ENCODE peak calls at places on chromosomes 1 and 21, in ten cellular contexts. One of them, this sample, is unnamed.

GRCh38 chr1:220005489-220005888 is 40.8 kb downstream of the EPRS1 start:
- DNase-seq in RCC 7860: no peak
- DNase-seq in DND-41: no peak
- DNase-seq in COLO829: no peak
- DNase-seq in naive thymus-derived CD4-positive, alpha-beta T cell: no peak
- DNase-seq in K562: no peak
- DNase-seq in SW480: no peak
- DNase-seq in LNCaP clone FGC: no peak
- DNase-seq in amniotic stem cell: no peak
- DNase-seq in AG09319: no peak
- DNase-seq in this sample: no peak

GRCh38 chr1:22555386-22555656 is 8.0 kb upstream of the EPHA8 start:
- DNase-seq in DND-41: no peak
- DNase-seq in LNCaP clone FGC: no peak
- DNase-seq in naive thymus-derived CD4-positive, alpha-beta T cell: no peak
- DNase-seq in SW480: no peak
- DNase-seq in AG09319: no peak
- DNase-seq in RCC 7860: no peak
- DNase-seq in amniotic stem cell: no peak
- DNase-seq in K562: no peak
- DNase-seq in COLO829: no peak
- DNase-seq in this sample: no peak

GRCh38 chr1:19384113-19384512 is 72.0 kb downstream of the SLC66A1 start:
- DNase-seq in LNCaP clone FGC: no peak
- DNase-seq in amniotic stem cell: no peak
- DNase-seq in SW480: no peak
- DNase-seq in COLO829: no peak
- DNase-seq in RCC 7860: peak; percentile 56
- DNase-seq in DND-41: no peak
- DNase-seq in K562: peak; percentile 55
- DNase-seq in AG09319: no peak
- DNase-seq in naive thymus-derived CD4-positive, alpha-beta T cell: no peak
- DNase-seq in this sample: no peak

GRCh38 chr1:53625049-53625448 is 113.9 kb downstream of the GLIS1 start:
- DNase-seq in naive thymus-derived CD4-positive, alpha-beta T cell: no peak
- DNase-seq in SW480: no peak
- DNase-seq in RCC 7860: no peak
- DNase-seq in COLO829: no peak
- DNase-seq in AG09319: peak; percentile 24
- DNase-seq in LNCaP clone FGC: no peak
- DNase-seq in amniotic stem cell: no peak
- DNase-seq in DND-41: no peak
- DNase-seq in K562: no peak
- DNase-seq in this sample: peak; percentile 47

GRCh38 chr1:29466258-29466657 is 229.9 kb downstream of the PTPRU start:
- DNase-seq in LNCaP clone FGC: no peak
- DNase-seq in K562: no peak
- DNase-seq in AG09319: no peak
- DNase-seq in COLO829: no peak
- DNase-seq in SW480: no peak
- DNase-seq in amniotic stem cell: no peak
- DNase-seq in naive thymus-derived CD4-positive, alpha-beta T cell: no peak
- DNase-seq in DND-41: no peak
- DNase-seq in RCC 7860: no peak
- DNase-seq in this sample: no peak

GRCh38 chr1:17293681-17294415 is 14.1 kb upstream of the PADI4 start:
- DNase-seq in AG09319: no peak
- DNase-seq in amniotic stem cell: no peak
- DNase-seq in K562: no peak
- DNase-seq in SW480: no peak
- DNase-seq in LNCaP clone FGC: no peak
- DNase-seq in DND-41: no peak
- DNase-seq in naive thymus-derived CD4-positive, alpha-beta T cell: no peak
- DNase-seq in RCC 7860: no peak
- DNase-seq in COLO829: peak; percentile 79
- DNase-seq in this sample: no peak

GRCh38 chr1:55275976-55276375 is 60.8 kb upstream of the USP24 start:
- DNase-seq in SW480: no peak
- DNase-seq in K562: peak; percentile 69
- DNase-seq in naive thymus-derived CD4-positive, alpha-beta T cell: no peak
- DNase-seq in amniotic stem cell: no peak
- DNase-seq in AG09319: no peak
- DNase-seq in DND-41: no peak
- DNase-seq in COLO829: no peak
- DNase-seq in RCC 7860: no peak
- DNase-seq in LNCaP clone FGC: no peak
- DNase-seq in this sample: no peak

GRCh38 chr1:168939947-168940223 is 166.6 kb upstream of the ATP1B1 start:
- DNase-seq in SW480: no peak
- DNase-seq in COLO829: no peak
- DNase-seq in naive thymus-derived CD4-positive, alpha-beta T cell: no peak
- DNase-seq in K562: no peak
- DNase-seq in DND-41: no peak
- DNase-seq in AG09319: no peak
- DNase-seq in LNCaP clone FGC: no peak
- DNase-seq in amniotic stem cell: no peak
- DNase-seq in RCC 7860: no peak
- DNase-seq in this sample: no peak

GRCh38 chr1:101438359-101438758 is 201.5 kb downstream of the S1PR1 start:
- DNase-seq in K562: no peak
- DNase-seq in amniotic stem cell: no peak
- DNase-seq in COLO829: no peak
- DNase-seq in LNCaP clone FGC: no peak
- DNase-seq in DND-41: peak; percentile 39
- DNase-seq in AG09319: no peak
- DNase-seq in RCC 7860: no peak
- DNase-seq in SW480: peak; percentile 9
- DNase-seq in naive thymus-derived CD4-positive, alpha-beta T cell: no peak
- DNase-seq in this sample: no peak

GRCh38 chr1:1421147-1421906 is at the start of gene ANKRD65:
- DNase-seq in AG09319: no peak
- DNase-seq in naive thymus-derived CD4-positive, alpha-beta T cell: no peak
- DNase-seq in DND-41: no peak
- DNase-seq in LNCaP clone FGC: no peak
- DNase-seq in COLO829: no peak
- DNase-seq in SW480: no peak
- DNase-seq in RCC 7860: no peak
- DNase-seq in K562: no peak
- DNase-seq in amniotic stem cell: no peak
- DNase-seq in this sample: no peak

GRCh38 chr1:163401211-163401610 is 79.5 kb downstream of the NUF2 start:
- DNase-seq in naive thymus-derived CD4-positive, alpha-beta T cell: no peak
- DNase-seq in SW480: peak; percentile 54
- DNase-seq in K562: no peak
- DNase-seq in LNCaP clone FGC: no peak
- DNase-seq in RCC 7860: no peak
- DNase-seq in DND-41: no peak
- DNase-seq in amniotic stem cell: no peak
- DNase-seq in COLO829: no peak
- DNase-seq in AG09319: no peak
- DNase-seq in this sample: no peak

GRCh38 chr1:30083800-30084464 is 639.5 kb downstream of the MATN1 start:
- DNase-seq in SW480: peak; percentile 33
- DNase-seq in K562: no peak
- DNase-seq in LNCaP clone FGC: no peak
- DNase-seq in COLO829: peak; percentile 60
- DNase-seq in amniotic stem cell: peak; percentile 31
- DNase-seq in DND-41: no peak
- DNase-seq in AG09319: no peak
- DNase-seq in naive thymus-derived CD4-positive, alpha-beta T cell: no peak
- DNase-seq in RCC 7860: peak; percentile 72
- DNase-seq in this sample: peak; percentile 21

GRCh38 chr1:234907585-234908457 is 220.8 kb downstream of the TOMM20 start:
- DNase-seq in LNCaP clone FGC: no peak
- DNase-seq in AG09319: peak; percentile 92
- DNase-seq in RCC 7860: peak; percentile 59
- DNase-seq in naive thymus-derived CD4-positive, alpha-beta T cell: no peak
- DNase-seq in amniotic stem cell: no peak
- DNase-seq in K562: no peak
- DNase-seq in COLO829: no peak
- DNase-seq in DND-41: no peak
- DNase-seq in SW480: no peak
- DNase-seq in this sample: peak; percentile 86

GRCh38 chr1:200493344-200493743 is 83.5 kb upstream of the ZNF281 start:
- DNase-seq in DND-41: no peak
- DNase-seq in amniotic stem cell: no peak
- DNase-seq in RCC 7860: peak; percentile 75
- DNase-seq in naive thymus-derived CD4-positive, alpha-beta T cell: no peak
- DNase-seq in LNCaP clone FGC: no peak
- DNase-seq in COLO829: no peak
- DNase-seq in SW480: no peak
- DNase-seq in AG09319: no peak
- DNase-seq in K562: no peak
- DNase-seq in this sample: no peak

GRCh38 chr21:15309721-15310120 is 244.9 kb upstream of the NRIP1 start:
- DNase-seq in amniotic stem cell: no peak
- DNase-seq in LNCaP clone FGC: no peak
- DNase-seq in DND-41: no peak
- DNase-seq in COLO829: no peak
- DNase-seq in AG09319: no peak
- DNase-seq in K562: no peak
- DNase-seq in RCC 7860: no peak
- DNase-seq in naive thymus-derived CD4-positive, alpha-beta T cell: no peak
- DNase-seq in SW480: no peak
- DNase-seq in this sample: no peak

GRCh38 chr1:34320081-34320480 is 143.4 kb downstream of the C1orf94 start:
- DNase-seq in LNCaP clone FGC: no peak
- DNase-seq in DND-41: no peak
- DNase-seq in AG09319: no peak
- DNase-seq in RCC 7860: no peak
- DNase-seq in K562: no peak
- DNase-seq in SW480: no peak
- DNase-seq in naive thymus-derived CD4-positive, alpha-beta T cell: no peak
- DNase-seq in COLO829: no peak
- DNase-seq in amniotic stem cell: no peak
- DNase-seq in this sample: no peak

GRCh38 chr1:103170608-103171007 is 62.3 kb upstream of the COL11A1 start:
- DNase-seq in DND-41: no peak
- DNase-seq in SW480: no peak
- DNase-seq in LNCaP clone FGC: no peak
- DNase-seq in AG09319: no peak
- DNase-seq in RCC 7860: no peak
- DNase-seq in COLO829: no peak
- DNase-seq in amniotic stem cell: no peak
- DNase-seq in naive thymus-derived CD4-positive, alpha-beta T cell: no peak
- DNase-seq in K562: no peak
- DNase-seq in this sample: peak; percentile 32

GRCh38 chr1:241579434-241579833 is 47.3 kb downstream of the KMO start:
- DNase-seq in SW480: no peak
- DNase-seq in amniotic stem cell: no peak
- DNase-seq in naive thymus-derived CD4-positive, alpha-beta T cell: no peak
- DNase-seq in K562: no peak
- DNase-seq in DND-41: no peak
- DNase-seq in LNCaP clone FGC: no peak
- DNase-seq in AG09319: no peak
- DNase-seq in RCC 7860: no peak
- DNase-seq in COLO829: no peak
- DNase-seq in this sample: no peak

GRCh38 chr1:224676613-224677012 is 60.5 kb downstream of the CNIH3 start:
- DNase-seq in amniotic stem cell: no peak
- DNase-seq in DND-41: no peak
- DNase-seq in naive thymus-derived CD4-positive, alpha-beta T cell: no peak
- DNase-seq in AG09319: no peak
- DNase-seq in LNCaP clone FGC: no peak
- DNase-seq in COLO829: no peak
- DNase-seq in K562: no peak
- DNase-seq in RCC 7860: no peak
- DNase-seq in SW480: no peak
- DNase-seq in this sample: no peak

GRCh38 chr1:120178799-120179419 is 2.6 kb upstream of the SEC22B start:
- DNase-seq in amniotic stem cell: no peak
- DNase-seq in DND-41: no peak
- DNase-seq in LNCaP clone FGC: no peak
- DNase-seq in naive thymus-derived CD4-positive, alpha-beta T cell: no peak
- DNase-seq in AG09319: no peak
- DNase-seq in COLO829: peak; percentile 0
- DNase-seq in K562: peak; percentile 2
- DNase-seq in SW480: no peak
- DNase-seq in RCC 7860: no peak
- DNase-seq in this sample: no peak

GRCh38 chr1:240031414-240031813 is 60.3 kb upstream of the FMN2 start:
- DNase-seq in amniotic stem cell: no peak
- DNase-seq in SW480: peak; percentile 28
- DNase-seq in naive thymus-derived CD4-positive, alpha-beta T cell: no peak
- DNase-seq in LNCaP clone FGC: no peak
- DNase-seq in COLO829: no peak
- DNase-seq in DND-41: no peak
- DNase-seq in RCC 7860: peak; percentile 9
- DNase-seq in K562: no peak
- DNase-seq in AG09319: no peak
- DNase-seq in this sample: peak; percentile 4

GRCh38 chr1:89198500-89199072 is at the start of gene GBP4:
- DNase-seq in amniotic stem cell: no peak
- DNase-seq in LNCaP clone FGC: no peak
- DNase-seq in COLO829: no peak
- DNase-seq in SW480: peak; percentile 6
- DNase-seq in AG09319: no peak
- DNase-seq in RCC 7860: no peak
- DNase-seq in K562: no peak
- DNase-seq in naive thymus-derived CD4-positive, alpha-beta T cell: peak; percentile 49
- DNase-seq in DND-41: peak; percentile 68
- DNase-seq in this sample: no peak

GRCh38 chr1:235990376-235990795 is 74.5 kb downstream of the NID1 start:
- DNase-seq in COLO829: no peak
- DNase-seq in AG09319: no peak
- DNase-seq in K562: no peak
- DNase-seq in naive thymus-derived CD4-positive, alpha-beta T cell: no peak
- DNase-seq in LNCaP clone FGC: no peak
- DNase-seq in DND-41: no peak
- DNase-seq in SW480: no peak
- DNase-seq in amniotic stem cell: no peak
- DNase-seq in RCC 7860: no peak
- DNase-seq in this sample: no peak

GRCh38 chr1:240496941-240497340 is 115.0 kb downstream of the GREM2 start:
- DNase-seq in amniotic stem cell: no peak
- DNase-seq in DND-41: no peak
- DNase-seq in LNCaP clone FGC: no peak
- DNase-seq in RCC 7860: peak; percentile 53
- DNase-seq in AG09319: no peak
- DNase-seq in K562: no peak
- DNase-seq in COLO829: no peak
- DNase-seq in SW480: no peak
- DNase-seq in naive thymus-derived CD4-positive, alpha-beta T cell: no peak
- DNase-seq in this sample: no peak

GRCh38 chr1:21779613-21780521 is 3.1 kb downstream of the USP48 start:
- DNase-seq in naive thymus-derived CD4-positive, alpha-beta T cell: no peak
- DNase-seq in amniotic stem cell: no peak
- DNase-seq in DND-41: no peak
- DNase-seq in AG09319: no peak
- DNase-seq in COLO829: no peak
- DNase-seq in SW480: no peak
- DNase-seq in RCC 7860: no peak
- DNase-seq in LNCaP clone FGC: no peak
- DNase-seq in K562: no peak
- DNase-seq in this sample: no peak

GRCh38 chr21:36250423-36251075 is 69.4 kb upstream of the MORC3 start:
- DNase-seq in AG09319: no peak
- DNase-seq in LNCaP clone FGC: no peak
- DNase-seq in COLO829: no peak
- DNase-seq in K562: no peak
- DNase-seq in DND-41: no peak
- DNase-seq in amniotic stem cell: no peak
- DNase-seq in naive thymus-derived CD4-positive, alpha-beta T cell: no peak
- DNase-seq in SW480: no peak
- DNase-seq in RCC 7860: no peak
- DNase-seq in this sample: no peak

GRCh38 chr1:94083653-94084052 is 37.3 kb downstream of the ABCA4 start:
- DNase-seq in DND-41: no peak
- DNase-seq in RCC 7860: no peak
- DNase-seq in naive thymus-derived CD4-positive, alpha-beta T cell: no peak
- DNase-seq in amniotic stem cell: no peak
- DNase-seq in LNCaP clone FGC: no peak
- DNase-seq in COLO829: no peak
- DNase-seq in K562: no peak
- DNase-seq in AG09319: no peak
- DNase-seq in SW480: no peak
- DNase-seq in this sample: no peak

GRCh38 chr21:39033878-39034589 is 149.2 kb downstream of the PSMG1 start:
- DNase-seq in K562: no peak
- DNase-seq in RCC 7860: no peak
- DNase-seq in COLO829: peak; percentile 42
- DNase-seq in amniotic stem cell: no peak
- DNase-seq in naive thymus-derived CD4-positive, alpha-beta T cell: no peak
- DNase-seq in SW480: peak; percentile 69
- DNase-seq in LNCaP clone FGC: peak; percentile 4
- DNase-seq in DND-41: no peak
- DNase-seq in AG09319: no peak
- DNase-seq in this sample: no peak

This sample was measured in fibroblast of the conjunctiva.